ENCODE peak calls at places on chromosomes 11 and 22, in six cellular contexts. C, U, Q, O, F and Z are unnamed samples.

GRCh38 chr11:69209936-69210659 is 54.4 kb downstream of the SMIM38 start:
- DNase-seq in U (no peak), C (peak; percentile 39), F (no peak), Q (no peak), O (no peak), Z (no peak)

GRCh38 chr11:95487391-95487790 is 256.4 kb upstream of the SESN3 start:
- DNase-seq in U (peak; percentile 59), O (no peak), C (no peak), F (no peak), Q (peak; percentile 66), Z (no peak)

GRCh38 chr11:119481667-119482400 is 58.9 kb upstream of the THY1 start:
- DNase-seq in Q (no peak), C (no peak), U (no peak), O (no peak), F (no peak), Z (no peak)

GRCh38 chr22:31616315-31616980 is 45.6 kb downstream of the PISD start:
- DNase-seq in F (no peak), Q (no peak), U (peak; percentile 54), O (no peak), C (no peak), Z (no peak)

GRCh38 chr11:16177688-16178087 is 178.7 kb downstream of the SOX6 start:
- DNase-seq in Q (no peak), O (no peak), U (no peak), F (no peak), C (no peak), Z (no peak)

GRCh38 chr11:118868659-118869058 is 15.0 kb upstream of the CXCR5 start:
- DNase-seq in C (no peak), F (no peak), Q (no peak), O (no peak), U (no peak), Z (no peak)

GRCh38 chr11:124277809-124278208 is 21.6 kb downstream of the OR8G5 start:
- DNase-seq in Q (no peak), C (no peak), U (no peak), F (no peak), O (no peak), Z (no peak)

GRCh38 chr11:61647529-61647928 is 32.7 kb upstream of the DAGLA start:
- DNase-seq in O (no peak), F (no peak), Q (no peak), C (no peak), U (no peak), Z (no peak)

GRCh38 chr11:6882747-6883146 is 6.3 kb downstream of the OR10A4 start:
- DNase-seq in Q (no peak), U (no peak), F (no peak), C (no peak), O (no peak), Z (no peak)